ENCODE peak calls at places on chromosome 22, in six cellular contexts. H, A, X, U, T and R are unnamed samples.

GRCh38 chr22:35397095-35397904 is 2.6 kb upstream of the MCM5 start:
- DNase-seq in U (peak; percentile 73), T (no peak), X (peak; percentile 75), A (no peak), H (no peak), R (no peak)

GRCh38 chr22:27199354-27199753 is 542.0 kb downstream of the MIAT start:
- DNase-seq in H (no peak), X (no peak), T (no peak), A (no peak), U (no peak), R (no peak)

GRCh38 chr22:48695251-48695650 is 1132.4 kb downstream of the BRD1 start:
- DNase-seq in X (no peak), U (no peak), T (no peak), A (no peak), H (no peak), R (no peak)

GRCh38 chr22:21632931-21633330 is 371 bp downstream of the CCDC116 start:
- DNase-seq in T (no peak), X (no peak), A (no peak), H (no peak), U (no peak), R (no peak)

GRCh38 chr22:34845391-34845790 is 220.6 kb upstream of the ISX start:
- DNase-seq in U (no peak), X (no peak), A (no peak), H (no peak), T (no peak), R (no peak)

GRCh38 chr22:20565761-20566160 is 58.4 kb downstream of the MED15 start:
- DNase-seq in H (no peak), A (no peak), T (no peak), X (no peak), U (no peak), R (no peak)

GRCh38 chr22:41280065-41280464 is 5.9 kb downstream of the RANGAP1 start:
- DNase-seq in X (no peak), A (no peak), U (no peak), H (no peak), T (no peak), R (no peak)

GRCh38 chr22:40004836-40005235 is 10.1 kb downstream of the FAM83F start:
- DNase-seq in X (no peak), H (no peak), T (no peak), U (no peak), A (no peak), R (no peak)

GRCh38 chr22:37284807-37285355 is 2.6 kb downstream of the CYTH4 start:
- DNase-seq in A (no peak), U (no peak), H (peak; percentile 62), T (peak; percentile 71), X (peak; percentile 71), R (no peak)

GRCh38 chr22:44668190-44668885 is 33.7 kb upstream of the PRR5 start:
- DNase-seq in U (no peak), A (no peak), X (no peak), H (no peak), T (peak; percentile 68), R (peak; percentile 82)

GRCh38 chr22:19723165-19723989 is at the start of gene GP1BB:
- DNase-seq in U (peak; percentile 33), T (no peak), A (peak; percentile 50), X (peak; percentile 31), H (no peak), R (peak; percentile 72)

GRCh38 chr22:24310969-24311368 is 40.3 kb downstream of the SPECC1L start:
- DNase-seq in U (no peak), T (no peak), H (no peak), X (no peak), A (no peak), R (no peak)

GRCh38 chr22:26744892-26745808 is 87.8 kb downstream of the MIAT start:
- DNase-seq in X (no peak), U (no peak), H (no peak), T (no peak), A (no peak), R (no peak)

GRCh38 chr22:29555065-29555644 is 1.6 kb upstream of the THOC5 start:
- DNase-seq in U (no peak), A (no peak), H (peak; percentile 68), X (no peak), T (no peak), R (no peak)

GRCh38 chr22:18954333-18954732 is 18.2 kb upstream of the PRODH start:
- DNase-seq in U (peak; percentile 60), T (peak; percentile 12), H (peak; percentile 54), A (peak; percentile 69), X (peak; percentile 76), R (peak; percentile 79)

GRCh38 chr22:19880786-19881569 is 26.3 kb upstream of the GNB1L start:
- DNase-seq in U (no peak), H (no peak), X (peak; percentile 35), T (no peak), A (no peak), R (peak; percentile 99)

GRCh38 chr22:20027966-20028854 is 7.3 kb downstream of the TANGO2 start:
- DNase-seq in T (no peak), A (no peak), X (no peak), U (no peak), H (no peak), R (no peak)

GRCh38 chr22:39960791-39961746 is 872 bp downstream of the TMA7B start:
- DNase-seq in A (peak; percentile 90), X (peak; percentile 61), T (peak; percentile 81), U (no peak), H (no peak), R (no peak)

GRCh38 chr22:27370987-27371386 is 430.6 kb downstream of the MN1 start:
- DNase-seq in U (no peak), T (no peak), A (no peak), H (no peak), X (no peak), R (no peak)

GRCh38 chr22:37415210-37415609 is 12.1 kb downstream of the ELFN2 start:
- DNase-seq in X (no peak), U (no peak), A (no peak), H (no peak), T (no peak), R (no peak)